ENCODE peak calls at places on chromosomes 5 and 9, in five cellular contexts. V is A549, H is K562, P is GM12878, X is HepG2. I is an unnamed sample.

GRCh38 chr9:69254223-69254622 is 70.8 kb upstream of the ENTREP1 start:
- DNase-seq in V (no peak), H (no peak), P (no peak), X (no peak), I (no peak)

GRCh38 chr5:14965815-14966214 is 94.2 kb upstream of the ANKH start:
- DNase-seq in V (no peak), H (no peak), P (no peak), X (no peak), I (no peak)

GRCh38 chr9:130448035-130448624 is 3.4 kb downstream of the ASS1 start:
- DNase-seq in V (no peak), H (peak; percentile 41), P (no peak), X (no peak), I (no peak)

GRCh38 chr5:99543841-99544240 is 615.0 kb upstream of the CHD1 start:
- DNase-seq in V (no peak), H (no peak), P (no peak), X (no peak), I (no peak)

GRCh38 chr9:90956026-90956810 is 154.6 kb downstream of the SYK start:
- DNase-seq in V (no peak), H (no peak), P (no peak), X (no peak), I (no peak)

GRCh38 chr9:75640250-75640649 is 250.2 kb upstream of the PCSK5 start:
- DNase-seq in V (no peak), H (no peak), P (no peak), X (no peak), I (no peak)

GRCh38 chr9:132873403-132873802 is 4.7 kb downstream of the AK8 start:
- DNase-seq in V (no peak), H (no peak), P (no peak), X (no peak), I (no peak)

GRCh38 chr5:618450-618849 is 6.3 kb downstream of the CEP72 start:
- DNase-seq in V (no peak), H (no peak), P (no peak), X (no peak), I (peak; percentile 20)

GRCh38 chr5:10307206-10308148 is at the start of gene CMBL:
- DNase-seq in V (no peak), H (peak; percentile 95), P (no peak), X (peak; percentile 39), I (no peak)

GRCh38 chr5:84779206-84779605 is 394.5 kb upstream of the EDIL3 start:
- DNase-seq in V (no peak), H (no peak), P (no peak), X (no peak), I (no peak)

GRCh38 chr5:36657563-36657995 is 51.2 kb downstream of the SLC1A3 start:
- DNase-seq in V (no peak), H (no peak), P (no peak), X (peak; percentile 4), I (no peak)

GRCh38 chr9:121207371-121207940 is 5.8 kb upstream of the RAB14 start:
- DNase-seq in V (no peak), H (no peak), P (peak; percentile 66), X (no peak), I (no peak)

GRCh38 chr5:149002761-149003689 is 59.8 kb downstream of the SH3TC2 start:
- DNase-seq in V (no peak), H (no peak), P (no peak), X (no peak), I (no peak)

GRCh38 chr9:130535818-130536521 is 43.4 kb upstream of the FUBP3 start:
- DNase-seq in V (no peak), H (peak; percentile 90), P (no peak), X (peak; percentile 25), I (no peak)

GRCh38 chr5:73232266-73233041 is 59.5 kb downstream of the TMEM174 start:
- DNase-seq in V (no peak), H (no peak), P (no peak), X (no peak), I (no peak)

GRCh38 chr9:126125577-126125976 is 201.1 kb upstream of the MVB12B start:
- DNase-seq in V (no peak), H (no peak), P (no peak), X (no peak), I (no peak)

GRCh38 chr5:110031402-110032140 is 341.8 kb downstream of the MAN2A1 start:
- DNase-seq in V (no peak), H (no peak), P (no peak), X (no peak), I (no peak)

GRCh38 chr9:134136117-134136996 is 475 bp downstream of the WDR5 start:
- DNase-seq in V (peak; percentile 18), H (peak; percentile 29), P (no peak), X (no peak), I (no peak)

GRCh38 chr9:5670079-5670478 is 41.2 kb downstream of the RIC1 start:
- DNase-seq in V (no peak), H (no peak), P (no peak), X (no peak), I (no peak)

GRCh38 chr9:23493219-23493618 is 332.8 kb downstream of the ELAVL2 start:
- DNase-seq in V (no peak), H (no peak), P (no peak), X (no peak), I (no peak)

GRCh38 chr9:126693428-126693931 is 79.8 kb downstream of the LMX1B start:
- DNase-seq in V (no peak), H (no peak), P (no peak), X (no peak), I (no peak)

GRCh38 chr9:130426883-130427282 is 17.9 kb upstream of the ASS1 start:
- DNase-seq in V (peak; percentile 33), H (no peak), P (no peak), X (no peak), I (no peak)

GRCh38 chr5:130514984-130515690 is 610.9 kb downstream of the CHSY3 start:
- DNase-seq in V (no peak), H (no peak), P (no peak), X (no peak), I (no peak)

GRCh38 chr9:114059047-114059803 is 18.9 kb downstream of the AMBP start:
- DNase-seq in V (no peak), H (no peak), P (no peak), X (peak; percentile 29), I (no peak)

GRCh38 chr5:72137826-72138409 is 30.6 kb downstream of the MAP1B start:
- DNase-seq in V (peak; percentile 25), H (no peak), P (no peak), X (peak; percentile 7), I (no peak)

GRCh38 chr9:95752129-95752731 is 123.3 kb upstream of the ERCC6L2 start:
- DNase-seq in V (no peak), H (no peak), P (no peak), X (no peak), I (peak; percentile 69)

GRCh38 chr9:108142504-108143201 is 653.1 kb upstream of the KLF4 start:
- DNase-seq in V (no peak), H (no peak), P (no peak), X (no peak), I (peak; percentile 45)

GRCh38 chr5:109373932-109374331 is 35.8 kb downstream of the PJA2 start:
- DNase-seq in V (no peak), H (no peak), P (no peak), X (no peak), I (no peak)

GRCh38 chr9:127519301-127520166 is 68.2 kb downstream of the LRSAM1 start:
- DNase-seq in V (no peak), H (no peak), P (peak; percentile 19), X (no peak), I (no peak)

GRCh38 chr9:127973169-127974001 is 7.4 kb downstream of the EEIG1 start:
- DNase-seq in V (no peak), H (no peak), P (no peak), X (no peak), I (no peak)

GRCh38 chr5:134784241-134784920 is 25.8 kb downstream of the DDX46 start:
- DNase-seq in V (no peak), H (no peak), P (no peak), X (no peak), I (no peak)

GRCh38 chr5:177309351-177310191 is 2.1 kb downstream of the MXD3 start:
- DNase-seq in V (peak; percentile 78), H (peak; percentile 90), P (no peak), X (peak; percentile 79), I (peak; percentile 90)

GRCh38 chr5:88786789-88787188 is 96.2 kb downstream of the MEF2C start:
- DNase-seq in V (no peak), H (no peak), P (no peak), X (no peak), I (no peak)

GRCh38 chr5:88785396-88786216 is 97.4 kb downstream of the MEF2C start:
- DNase-seq in V (peak; percentile 9), H (peak; percentile 45), P (peak; percentile 43), X (no peak), I (peak; percentile 5)

GRCh38 chr5:88787856-88788255 is 95.1 kb downstream of the MEF2C start:
- DNase-seq in V (no peak), H (no peak), P (no peak), X (no peak), I (no peak)

GRCh38 chr5:88780731-88781130 is 102.3 kb downstream of the MEF2C start:
- DNase-seq in V (no peak), H (no peak), P (no peak), X (no peak), I (no peak)

GRCh38 chr5:88786217-88786560 is 96.8 kb downstream of the MEF2C start:
- DNase-seq in V (no peak), H (no peak), P (no peak), X (no peak), I (no peak)
- TF ChIP-seq HDAC2 in V (no peak), H (no peak), P (no peak), X (no peak), I (no peak)

DNA sequence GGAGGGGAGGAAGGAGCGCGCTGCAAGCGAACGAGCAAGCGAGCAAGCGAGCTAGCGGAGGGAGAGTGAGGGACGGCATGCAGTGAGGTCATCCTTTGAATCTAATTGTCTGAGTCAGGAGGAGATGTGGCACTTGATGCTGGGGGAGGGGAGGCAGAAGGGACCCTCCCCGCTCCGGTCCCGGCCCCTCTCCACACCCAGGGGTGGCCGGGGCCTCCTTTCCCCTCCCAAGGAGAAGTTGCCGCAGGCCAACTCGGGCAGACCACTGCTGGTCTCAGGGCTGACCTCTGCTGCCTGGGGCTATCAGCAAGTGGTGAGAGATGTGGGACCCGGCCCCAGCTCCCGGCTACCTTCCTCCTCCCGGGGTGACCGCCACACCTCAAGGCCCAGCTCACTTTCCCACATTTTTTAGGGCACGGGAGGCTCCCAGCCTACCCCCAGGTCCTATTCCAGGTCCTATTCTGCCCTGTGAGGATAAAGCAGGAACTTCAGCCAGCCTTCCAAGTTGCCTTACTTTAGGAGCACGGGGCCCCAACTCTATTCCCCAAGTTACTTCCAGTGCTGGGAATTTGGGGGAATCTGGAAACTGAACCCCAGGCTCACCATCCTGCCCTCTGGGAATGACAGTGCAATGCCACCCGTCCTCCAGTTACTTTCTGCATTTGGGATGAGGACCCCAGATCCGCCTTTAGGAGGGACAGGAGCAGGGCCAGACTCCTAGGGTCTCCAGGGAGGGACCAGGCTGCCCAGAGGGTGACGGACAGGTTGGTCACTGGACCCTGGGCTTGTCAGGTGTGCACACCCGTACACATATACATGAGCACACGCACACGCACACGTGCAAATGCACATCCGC is 11.1 kb downstream of the CNTFR start:
- DNase-seq in V (no peak), H (no peak), P (no peak), X (no peak), I (no peak)
- H3K4me3 ChIP-seq in V (no peak overlapping the region), H (no peak overlapping the region), P (no peak overlapping the region), X (no peak overlapping the region), I (peak overlapping the region; percentile 53)

GRCh38 chr5:57717555-57717954 is 234.9 kb upstream of the ACTBL2 start:
- DNase-seq in V (no peak), H (no peak), P (no peak), X (no peak), I (no peak)
- TF ChIP-seq HDAC2 in V (no peak), H (no peak), P (no peak), X (no peak), I (no peak)

GRCh38 chr9:72228282-72228681 is 79.0 kb downstream of the GDA start:
- DNase-seq in V (no peak), H (no peak), P (no peak), X (no peak), I (no peak)

GRCh38 chr9:72232778-72233177 is 83.5 kb downstream of the GDA start:
- DNase-seq in V (no peak), H (no peak), P (no peak), X (no peak), I (no peak)
- H3K4me3 ChIP-seq in V (no peak overlapping the region), H (no peak overlapping the region), P (no peak overlapping the region), X (no peak overlapping the region), I (no peak overlapping the region)